ENCODE peak calls at places on chromosome 2, in six cellular contexts. One of them, this sample, is unnamed.

GRCh38 chr2:236507393-236508085 is 62.1 kb upstream of the ACKR3 start:
- DNase-seq in HCEC 1CT: no peak
- DNase-seq in stimulated activated CD8-positive, alpha-beta memory T cell treated with anti-CD3 and anti-CD28 coated beads, Interleukin-12 subunit alpha, Interleukin-12 subunit beta, amount 100 ng/mL, for 1 hour: peak
- DNase-seq in H9: peak
- DNase-seq in heart right ventricle: peak
- DNase-seq in NCI-H2081: no peak
- DNase-seq in this sample: no peak

GRCh38 chr2:62266433-62267038 is 70.6 kb downstream of the B3GNT2 start:
- DNase-seq in HCEC 1CT: peak
- DNase-seq in stimulated activated CD8-positive, alpha-beta memory T cell treated with anti-CD3 and anti-CD28 coated beads, Interleukin-12 subunit alpha, Interleukin-12 subunit beta, amount 100 ng/mL, for 1 hour: no peak
- DNase-seq in H9: peak
- DNase-seq in heart right ventricle: no peak
- DNase-seq in NCI-H2081: no peak
- DNase-seq in this sample: no peak

GRCh38 chr2:239238839-239239606 is 161.8 kb downstream of the HDAC4 start:
- DNase-seq in HCEC 1CT: no peak
- DNase-seq in stimulated activated CD8-positive, alpha-beta memory T cell treated with anti-CD3 and anti-CD28 coated beads, Interleukin-12 subunit alpha, Interleukin-12 subunit beta, amount 100 ng/mL, for 1 hour: no peak
- DNase-seq in H9: no peak
- DNase-seq in heart right ventricle: no peak
- DNase-seq in NCI-H2081: no peak
- DNase-seq in this sample: no peak

GRCh38 chr2:48169066-48169724 is 262.9 kb upstream of the FBXO11 start:
- DNase-seq in HCEC 1CT: no peak
- DNase-seq in stimulated activated CD8-positive, alpha-beta memory T cell treated with anti-CD3 and anti-CD28 coated beads, Interleukin-12 subunit alpha, Interleukin-12 subunit beta, amount 100 ng/mL, for 1 hour: no peak
- DNase-seq in H9: no peak
- DNase-seq in heart right ventricle: no peak
- DNase-seq in NCI-H2081: no peak
- DNase-seq in this sample: no peak

GRCh38 chr2:28606986-28607441 is 111.2 kb downstream of the PLB1 start:
- DNase-seq in HCEC 1CT: peak
- DNase-seq in stimulated activated CD8-positive, alpha-beta memory T cell treated with anti-CD3 and anti-CD28 coated beads, Interleukin-12 subunit alpha, Interleukin-12 subunit beta, amount 100 ng/mL, for 1 hour: no peak
- DNase-seq in H9: peak
- DNase-seq in heart right ventricle: no peak
- DNase-seq in NCI-H2081: no peak
- DNase-seq in this sample: no peak

GRCh38 chr2:153476491-153477095 is 2.0 kb downstream of the RPRM start:
- DNase-seq in HCEC 1CT: no peak
- DNase-seq in stimulated activated CD8-positive, alpha-beta memory T cell treated with anti-CD3 and anti-CD28 coated beads, Interleukin-12 subunit alpha, Interleukin-12 subunit beta, amount 100 ng/mL, for 1 hour: no peak
- DNase-seq in H9: no peak
- DNase-seq in heart right ventricle: no peak
- DNase-seq in NCI-H2081: peak
- DNase-seq in this sample: peak

GRCh38 chr2:149650006-149650405 is 62.4 kb upstream of the MMADHC start:
- DNase-seq in HCEC 1CT: peak
- DNase-seq in stimulated activated CD8-positive, alpha-beta memory T cell treated with anti-CD3 and anti-CD28 coated beads, Interleukin-12 subunit alpha, Interleukin-12 subunit beta, amount 100 ng/mL, for 1 hour: no peak
- DNase-seq in H9: no peak
- DNase-seq in heart right ventricle: no peak
- DNase-seq in NCI-H2081: no peak
- DNase-seq in this sample: no peak

GRCh38 chr2:101806123-101806522 is 108.6 kb downstream of the MAP4K4 start:
- DNase-seq in HCEC 1CT: peak
- DNase-seq in stimulated activated CD8-positive, alpha-beta memory T cell treated with anti-CD3 and anti-CD28 coated beads, Interleukin-12 subunit alpha, Interleukin-12 subunit beta, amount 100 ng/mL, for 1 hour: no peak
- DNase-seq in H9: peak
- DNase-seq in heart right ventricle: no peak
- DNase-seq in NCI-H2081: no peak
- DNase-seq in this sample: no peak

GRCh38 chr2:96423866-96424265 is 81.3 kb downstream of the NEURL3 start:
- DNase-seq in HCEC 1CT: peak
- DNase-seq in stimulated activated CD8-positive, alpha-beta memory T cell treated with anti-CD3 and anti-CD28 coated beads, Interleukin-12 subunit alpha, Interleukin-12 subunit beta, amount 100 ng/mL, for 1 hour: no peak
- DNase-seq in H9: no peak
- DNase-seq in heart right ventricle: no peak
- DNase-seq in NCI-H2081: no peak
- DNase-seq in this sample: no peak

GRCh38 chr2:233820766-233821105 is 33.6 kb downstream of the HJURP start:
- DNase-seq in HCEC 1CT: no peak
- DNase-seq in stimulated activated CD8-positive, alpha-beta memory T cell treated with anti-CD3 and anti-CD28 coated beads, Interleukin-12 subunit alpha, Interleukin-12 subunit beta, amount 100 ng/mL, for 1 hour: no peak
- DNase-seq in H9: peak
- DNase-seq in heart right ventricle: no peak
- DNase-seq in NCI-H2081: no peak
- DNase-seq in this sample: no peak

This sample was measured in NCI-H1105 treated with DMSO at 0.1 percent for 48 hours.